ENCODE peak calls at places on chromosomes 13 and 19, in nine cellular contexts. I is right atrium auricular region, T is hepatocyte, J is WERI-Rb-1, O is tibial nerve, P is cardiac muscle cell, M is OCI-LY7, F is Peyer's patch, Q is kidney. A is an unnamed sample.

GRCh38 chr19:12952488-12953455 is 4.3 kb downstream of the GADD45GIP1 start:
- DNase-seq in I (peak; percentile 75), T (no peak), J (peak; percentile 77), O (no peak), P (no peak), M (no peak), F (no peak), Q (no peak), A (no peak)

GRCh38 chr13:22218784-22219183 is 547.9 kb downstream of the FGF9 start:
- DNase-seq in I (no peak), T (no peak), J (no peak), O (no peak), P (no peak), M (no peak), F (no peak), Q (no peak), A (no peak)

GRCh38 chr13:66443926-66444325 is 786.2 kb downstream of the PCDH9 start:
- DNase-seq in I (no peak), T (no peak), J (peak; percentile 18), O (no peak), P (no peak), M (no peak), F (no peak), Q (no peak), A (no peak)

GRCh38 chr13:101416181-101417042 is at the start of gene NALCN:
- DNase-seq in I (no peak), T (peak; percentile 40), J (peak; percentile 58), O (no peak), P (peak; percentile 55), M (no peak), F (no peak), Q (peak; percentile 66), A (no peak)

GRCh38 chr19:34387446-34387810 is 16.8 kb upstream of the PDCD2L start:
- DNase-seq in I (no peak), T (no peak), J (no peak), O (no peak), P (no peak), M (no peak), F (no peak), Q (no peak), A (no peak)

GRCh38 chr19:19567391-19567790 is 29.3 kb downstream of the CILP2 start:
- DNase-seq in I (no peak), T (no peak), J (no peak), O (no peak), P (no peak), M (no peak), F (no peak), Q (no peak), A (no peak)

GRCh38 chr13:109160357-109160756 is 530.9 kb downstream of the MYO16 start:
- DNase-seq in I (no peak), T (no peak), J (no peak), O (no peak), P (no peak), M (peak; percentile 48), F (no peak), Q (no peak), A (no peak)

GRCh38 chr13:69291292-69291906 is 816.2 kb upstream of the ATXN8OS start:
- DNase-seq in I (no peak), T (no peak), J (no peak), O (no peak), P (no peak), M (peak; percentile 5), F (no peak), Q (no peak), A (no peak)

GRCh38 chr13:26400545-26400944 is 146.6 kb downstream of the CDK8 start:
- DNase-seq in I (no peak), T (no peak), J (no peak), O (no peak), P (no peak), M (no peak), F (no peak), Q (no peak), A (no peak)

GRCh38 chr13:93861818-93862217 is 617.7 kb downstream of the DCT start:
- DNase-seq in I (peak; percentile 63), T (peak; percentile 48), J (peak; percentile 59), O (no peak), P (peak; percentile 8), M (no peak), F (no peak), Q (no peak), A (no peak)

GRCh38 chr19:49447485-49448431 is 3.9 kb downstream of the PIH1D1 start:
- DNase-seq in I (no peak), T (no peak), J (peak; percentile 71), O (no peak), P (no peak), M (peak; percentile 80), F (no peak), Q (no peak), A (no peak)

GRCh38 chr13:47639716-47640447 is 361.2 kb downstream of the SUCLA2 start:
- DNase-seq in I (no peak), T (no peak), J (no peak), O (no peak), P (no peak), M (no peak), F (no peak), Q (no peak), A (no peak)

GRCh38 chr13:78404961-78405360 is 198.4 kb downstream of the POU4F1 start:
- DNase-seq in I (no peak), T (no peak), J (no peak), O (no peak), P (no peak), M (no peak), F (no peak), Q (no peak), A (no peak)

GRCh38 chr19:42287826-42288107 is 14.2 kb upstream of the PRR19 start:
- DNase-seq in I (no peak), T (no peak), J (no peak), O (no peak), P (no peak), M (no peak), F (peak; percentile 40), Q (no peak), A (no peak)

GRCh38 chr13:60226507-60226906 is 62.8 kb upstream of the DIAPH3 start:
- DNase-seq in I (no peak), T (peak; percentile 43), J (peak; percentile 47), O (no peak), P (peak; percentile 60), M (peak; percentile 3), F (no peak), Q (no peak), A (no peak)
- TF ChIP-seq CTCF in I (peak; percentile 48), T (peak; percentile 50), J (peak; percentile 58), O (no peak), P (peak; percentile 50), M (peak; percentile 18), F (peak; percentile 34), Q (peak; percentile 19), A (peak; percentile 37)

DNA sequence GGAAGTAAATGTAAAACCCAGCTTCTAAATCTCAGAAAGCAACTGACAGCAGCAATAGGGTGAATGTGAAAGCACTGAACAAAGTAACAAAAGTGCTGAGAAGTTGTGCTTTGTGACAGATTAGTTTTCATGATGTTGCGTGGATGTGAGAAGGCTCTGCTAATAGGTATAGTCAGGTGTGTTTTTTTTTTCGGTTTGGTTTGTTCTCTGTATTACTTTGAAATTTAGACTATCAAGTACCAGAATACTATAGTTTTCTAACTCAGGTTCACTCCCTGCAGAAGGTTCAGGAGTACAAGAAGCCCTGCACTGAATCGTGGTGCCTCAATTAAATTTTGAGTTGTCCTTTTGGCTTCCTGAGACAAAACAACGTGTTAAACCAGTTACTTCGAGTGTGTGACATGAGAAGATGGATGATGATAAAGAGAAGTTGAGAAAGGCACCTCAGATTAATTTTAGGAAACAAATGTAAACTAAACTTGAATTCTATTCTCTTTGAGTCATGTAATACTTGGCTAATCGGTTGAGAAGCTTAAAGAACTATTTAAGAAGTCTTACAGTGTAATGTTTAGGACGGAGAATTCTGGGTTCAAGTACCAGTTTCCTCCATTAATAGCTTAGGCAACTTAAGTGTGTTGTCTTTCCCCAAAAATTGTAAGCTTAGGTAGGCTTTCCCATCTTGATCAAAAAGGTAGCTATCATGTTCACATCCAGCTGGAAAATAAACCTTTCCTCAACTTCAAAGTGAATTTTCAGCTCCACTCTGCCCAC is 10.3 kb downstream of the MIR17HG start:
- DNase-seq in I (no peak), T (no peak), J (no peak), O (no peak), P (no peak), M (peak; percentile 72), F (no peak), Q (no peak), A (no peak)
- H3K36me3 ChIP-seq in I (peaks cover 24% of the 10 kb centered on the region), T (no peaks in the 10 kb centered on the region), J (peaks cover 54% of the 10 kb centered on the region), O (no peaks in the 10 kb centered on the region), P (peaks cover 15% of the 10 kb centered on the region), M (peaks cover 100% of the 10 kb centered on the region), F (peaks cover 1% of the 10 kb centered on the region), Q (no peaks in the 10 kb centered on the region), A (peaks cover 5% of the 10 kb centered on the region)

DNA sequence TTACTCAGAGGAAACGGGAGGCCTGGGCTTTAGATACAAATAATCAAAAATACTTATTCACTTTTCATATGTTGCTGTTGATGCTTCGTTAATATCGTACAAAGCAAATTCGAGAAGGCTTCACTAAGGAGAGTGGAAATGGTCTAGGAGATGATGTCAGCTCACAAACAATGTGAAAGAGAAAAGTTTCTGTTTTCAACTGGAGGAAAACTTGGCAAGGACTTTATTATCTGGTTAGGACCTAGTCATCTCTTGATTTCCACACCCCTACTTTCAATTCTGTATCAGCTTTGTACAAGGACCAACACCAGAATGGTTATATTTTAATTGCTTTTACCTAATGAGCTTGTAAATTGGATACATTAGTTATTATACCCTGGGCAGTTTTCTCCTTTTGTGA is 88.0 kb downstream of the SLC10A2 start:
- DNase-seq in I (no peak), T (no peak), J (no peak), O (no peak), P (no peak), M (no peak), F (no peak), Q (no peak), A (no peak)
- H3K4me3 ChIP-seq in I (peak overlapping the region; percentile 30), T (no peak overlapping the region), J (no peak overlapping the region), O (no peak overlapping the region), P (no peak overlapping the region), M (no peak overlapping the region), F (no peak overlapping the region), Q (no peak overlapping the region), A (no peak overlapping the region)

DNA sequence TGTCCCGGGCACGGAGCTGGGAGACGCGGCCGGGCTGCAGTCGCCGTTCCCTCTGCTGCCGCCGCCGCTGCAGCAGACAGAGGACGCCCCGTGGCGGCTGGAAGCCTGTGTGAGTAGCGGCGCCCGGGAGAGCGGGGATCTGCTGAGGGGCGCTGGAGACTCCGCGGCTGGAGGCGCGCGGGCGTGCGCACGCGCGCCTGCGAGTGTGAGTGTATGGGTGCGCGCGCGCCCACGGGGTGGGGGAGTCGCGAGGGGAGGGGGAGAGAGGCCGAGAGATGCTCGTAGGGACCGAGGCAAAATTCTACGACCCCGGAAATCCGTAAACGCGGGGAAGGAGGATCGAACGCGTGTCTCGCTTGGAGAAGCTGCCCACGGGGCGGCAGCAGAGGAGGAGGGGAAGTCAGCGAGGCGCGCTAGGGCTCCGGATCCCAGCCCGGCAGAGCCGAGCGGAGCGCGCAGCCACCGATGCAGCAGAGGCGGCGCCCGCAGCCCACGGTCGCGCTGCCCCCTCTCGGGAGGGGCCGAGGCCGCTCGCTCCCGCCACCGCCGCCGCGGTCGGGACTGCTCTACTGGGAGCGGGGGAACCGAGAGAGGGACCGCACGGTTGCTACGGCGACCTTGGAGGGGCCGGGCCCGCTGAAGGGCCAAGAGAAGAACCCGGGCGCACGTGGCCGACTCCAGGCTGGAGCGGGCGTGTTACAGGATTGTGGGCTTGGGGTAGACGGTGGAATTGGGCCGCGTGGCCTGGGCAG is at the start of gene ENOX1:
- DNase-seq in I (no peak), T (peak; percentile 89), J (peak; percentile 68), O (no peak), P (peak; percentile 86), M (peak; percentile 55), F (peak; percentile 47), Q (peak; percentile 92), A (peak; percentile 70)
- TF ChIP-seq CTCF in I (peak; percentile 58), T (peak; percentile 28), J (peak; percentile 1), O (peak; percentile 15), P (peak; percentile 29), M (peak; percentile 21), F (no peak), Q (no peak), A (peak; percentile 20)

GRCh38 chr19:43548706-43549105 is 15.7 kb downstream of the ZNF575 start:
- DNase-seq in I (no peak), T (no peak), J (no peak), O (no peak), P (no peak), M (no peak), F (no peak), Q (no peak), A (no peak)
- H3K36me3 ChIP-seq in I (peaks cover 43% of the 10 kb centered on the region), T (no peaks in the 10 kb centered on the region), J (peaks cover 57% of the 10 kb centered on the region), O (no peaks in the 10 kb centered on the region), P (peaks cover 42% of the 10 kb centered on the region), M (peaks cover 43% of the 10 kb centered on the region), F (peaks cover 67% of the 10 kb centered on the region), Q (peaks cover 24% of the 10 kb centered on the region), A (peaks cover 27% of the 10 kb centered on the region)

A was measured in GM06990.